ENCODE peak calls at places on chromosomes 16 and 17, in six cellular contexts. One of them, this sample, is unnamed. For H3K4me1, the result is how much of the 10 kb centered on the place peaks cover.

GRCh38 chr17:17809527-17810373 is 27.0 kb downstream of the SREBF1 start:
- DNase-seq in tibial nerve: peak
- DNase-seq in thoracic aorta: no peak
- DNase-seq in breast epithelium: no peak
- DNase-seq in PC-9: no peak
- DNase-seq in esophagus squamous epithelium: no peak
- DNase-seq in this sample: no peak

GRCh38 chr16:60811051-60811608 is 1225.1 kb downstream of the CDH8 start:
- DNase-seq in PC-9: no peak
- DNase-seq in breast epithelium: no peak
- DNase-seq in thoracic aorta: no peak
- DNase-seq in tibial nerve: no peak
- DNase-seq in esophagus squamous epithelium: no peak
- DNase-seq in this sample: no peak

GRCh38 chr17:28693866-28694265 is 17.8 kb downstream of the PROCA1 start:
- DNase-seq in breast epithelium: no peak
- DNase-seq in thoracic aorta: no peak
- DNase-seq in PC-9: no peak
- DNase-seq in esophagus squamous epithelium: no peak
- DNase-seq in tibial nerve: no peak
- DNase-seq in this sample: no peak

GRCh38 chr17:3603119-3603869 is 5.9 kb downstream of the TRPV1 start:
- DNase-seq in thoracic aorta: no peak
- DNase-seq in esophagus squamous epithelium: no peak
- DNase-seq in tibial nerve: no peak
- DNase-seq in breast epithelium: no peak
- DNase-seq in PC-9: peak
- DNase-seq in this sample: no peak

GRCh38 chr17:20179031-20179430 is 169.9 kb downstream of the SPECC1 start:
- DNase-seq in PC-9: no peak
- DNase-seq in tibial nerve: no peak
- DNase-seq in esophagus squamous epithelium: no peak
- DNase-seq in breast epithelium: no peak
- DNase-seq in thoracic aorta: no peak
- DNase-seq in this sample: no peak

GRCh38 chr17:59826741-59827453 is 65.8 kb downstream of the TUBD1 start:
- DNase-seq in thoracic aorta: no peak
- DNase-seq in PC-9: no peak
- DNase-seq in tibial nerve: no peak
- DNase-seq in breast epithelium: no peak
- DNase-seq in esophagus squamous epithelium: no peak
- DNase-seq in this sample: no peak

GRCh38 chr16:30096862-30097563 is 1.0 kb upstream of the YPEL3 start:
- DNase-seq in thoracic aorta: no peak
- DNase-seq in breast epithelium: no peak
- DNase-seq in esophagus squamous epithelium: no peak
- DNase-seq in PC-9: no peak
- DNase-seq in tibial nerve: no peak
- DNase-seq in this sample: no peak

GRCh38 chr16:8768701-8769100 is 28.7 kb downstream of the TMEM186 start:
- DNase-seq in esophagus squamous epithelium: no peak
- DNase-seq in breast epithelium: no peak
- DNase-seq in thoracic aorta: no peak
- DNase-seq in tibial nerve: no peak
- DNase-seq in PC-9: no peak
- DNase-seq in this sample: no peak

GRCh38 chr17:60748232-60748631 is 70.6 kb downstream of the BCAS3 start:
- DNase-seq in thoracic aorta: no peak
- DNase-seq in PC-9: no peak
- DNase-seq in breast epithelium: no peak
- DNase-seq in tibial nerve: no peak
- DNase-seq in esophagus squamous epithelium: no peak
- DNase-seq in this sample: no peak

GRCh38 chr16:3490911-3491629 is 4.2 kb downstream of the C16orf90 start:
- DNase-seq in tibial nerve: no peak
- DNase-seq in breast epithelium: no peak
- DNase-seq in thoracic aorta: no peak
- DNase-seq in esophagus squamous epithelium: no peak
- DNase-seq in PC-9: no peak
- DNase-seq in this sample: no peak

GRCh38 chr17:50431219-50431618 is 5.2 kb downstream of the ACSF2 start:
- DNase-seq in breast epithelium: no peak
- DNase-seq in thoracic aorta: no peak
- DNase-seq in tibial nerve: no peak
- DNase-seq in PC-9: peak
- DNase-seq in esophagus squamous epithelium: no peak
- DNase-seq in this sample: no peak

GRCh38 chr17:74454197-74455024 is 12.0 kb upstream of the CD300A start:
- DNase-seq in breast epithelium: no peak
- DNase-seq in tibial nerve: no peak
- DNase-seq in PC-9: peak
- DNase-seq in thoracic aorta: peak
- DNase-seq in esophagus squamous epithelium: no peak
- DNase-seq in this sample: no peak

GRCh38 chr16:53090591-53091507 is 36.1 kb downstream of the CHD9 start:
- DNase-seq in esophagus squamous epithelium: peak
- DNase-seq in breast epithelium: peak
- DNase-seq in thoracic aorta: peak
- DNase-seq in PC-9: no peak
- DNase-seq in tibial nerve: peak
- DNase-seq in this sample: peak

GRCh38 chr17:10614536-10615155 is 42.5 kb downstream of the MYH3 start:
- DNase-seq in PC-9: no peak
- DNase-seq in breast epithelium: no peak
- DNase-seq in tibial nerve: no peak
- DNase-seq in esophagus squamous epithelium: no peak
- DNase-seq in thoracic aorta: no peak
- DNase-seq in this sample: peak

GRCh38 chr16:85415196-85415988 is 197.7 kb upstream of the GSE1 start:
- DNase-seq in breast epithelium: no peak
- DNase-seq in esophagus squamous epithelium: no peak
- DNase-seq in tibial nerve: no peak
- DNase-seq in PC-9: no peak
- DNase-seq in thoracic aorta: no peak
- DNase-seq in this sample: peak

GRCh38 chr16:12802661-12803060 is 1.0 kb downstream of the CPPED1 start:
- DNase-seq in PC-9: peak
- DNase-seq in tibial nerve: no peak
- DNase-seq in breast epithelium: no peak
- DNase-seq in esophagus squamous epithelium: no peak
- DNase-seq in thoracic aorta: no peak
- DNase-seq in this sample: no peak

GRCh38 chr17:78510141-78510935 is 66.9 kb downstream of the DNAH17 start:
- DNase-seq in PC-9: no peak
- DNase-seq in thoracic aorta: no peak
- DNase-seq in tibial nerve: no peak
- DNase-seq in esophagus squamous epithelium: no peak
- DNase-seq in breast epithelium: no peak
- DNase-seq in this sample: no peak

GRCh38 chr17:33981713-33982601 is 273.1 kb upstream of the CCL2 start:
- DNase-seq in esophagus squamous epithelium: no peak
- DNase-seq in breast epithelium: no peak
- DNase-seq in tibial nerve: no peak
- DNase-seq in thoracic aorta: no peak
- DNase-seq in PC-9: no peak
- DNase-seq in this sample: no peak

GRCh38 chr17:3762922-3763776 is 37.8 kb downstream of the ITGAE start:
- DNase-seq in esophagus squamous epithelium: no peak
- DNase-seq in breast epithelium: no peak
- DNase-seq in thoracic aorta: no peak
- DNase-seq in PC-9: no peak
- DNase-seq in tibial nerve: no peak
- DNase-seq in this sample: no peak

GRCh38 chr16:47886631-47887415 is 269.0 kb downstream of the ABCC12 start:
- DNase-seq in PC-9: no peak
- DNase-seq in esophagus squamous epithelium: no peak
- DNase-seq in breast epithelium: no peak
- DNase-seq in thoracic aorta: no peak
- DNase-seq in tibial nerve: no peak
- DNase-seq in this sample: no peak

GRCh38 chr17:9976283-9977009 is 71.4 kb upstream of the RCVRN start:
- DNase-seq in esophagus squamous epithelium: no peak
- DNase-seq in PC-9: no peak
- DNase-seq in tibial nerve: no peak
- DNase-seq in breast epithelium: no peak
- DNase-seq in thoracic aorta: no peak
- DNase-seq in this sample: no peak

GRCh38 chr16:48206594-48207242 is 37.4 kb upstream of the LONP2 start:
- DNase-seq in thoracic aorta: no peak
- DNase-seq in tibial nerve: no peak
- DNase-seq in breast epithelium: no peak
- DNase-seq in PC-9: no peak
- DNase-seq in esophagus squamous epithelium: no peak
- DNase-seq in this sample: no peak

GRCh38 chr17:33986088-33986487 is 269.0 kb upstream of the CCL2 start:
- DNase-seq in thoracic aorta: no peak
- DNase-seq in esophagus squamous epithelium: no peak
- DNase-seq in tibial nerve: no peak
- DNase-seq in PC-9: no peak
- DNase-seq in breast epithelium: no peak
- DNase-seq in this sample: no peak

GRCh38 chr16:3971261-3971660 is 90.7 kb upstream of the CREBBP start:
- DNase-seq in PC-9: peak
- DNase-seq in esophagus squamous epithelium: no peak
- DNase-seq in breast epithelium: no peak
- DNase-seq in tibial nerve: no peak
- DNase-seq in thoracic aorta: no peak
- DNase-seq in this sample: no peak

GRCh38 chr17:9205520-9206159 is 184.3 kb downstream of the NTN1 start:
- DNase-seq in breast epithelium: no peak
- DNase-seq in tibial nerve: no peak
- DNase-seq in esophagus squamous epithelium: no peak
- DNase-seq in thoracic aorta: no peak
- DNase-seq in PC-9: no peak
- DNase-seq in this sample: no peak

DNA sequence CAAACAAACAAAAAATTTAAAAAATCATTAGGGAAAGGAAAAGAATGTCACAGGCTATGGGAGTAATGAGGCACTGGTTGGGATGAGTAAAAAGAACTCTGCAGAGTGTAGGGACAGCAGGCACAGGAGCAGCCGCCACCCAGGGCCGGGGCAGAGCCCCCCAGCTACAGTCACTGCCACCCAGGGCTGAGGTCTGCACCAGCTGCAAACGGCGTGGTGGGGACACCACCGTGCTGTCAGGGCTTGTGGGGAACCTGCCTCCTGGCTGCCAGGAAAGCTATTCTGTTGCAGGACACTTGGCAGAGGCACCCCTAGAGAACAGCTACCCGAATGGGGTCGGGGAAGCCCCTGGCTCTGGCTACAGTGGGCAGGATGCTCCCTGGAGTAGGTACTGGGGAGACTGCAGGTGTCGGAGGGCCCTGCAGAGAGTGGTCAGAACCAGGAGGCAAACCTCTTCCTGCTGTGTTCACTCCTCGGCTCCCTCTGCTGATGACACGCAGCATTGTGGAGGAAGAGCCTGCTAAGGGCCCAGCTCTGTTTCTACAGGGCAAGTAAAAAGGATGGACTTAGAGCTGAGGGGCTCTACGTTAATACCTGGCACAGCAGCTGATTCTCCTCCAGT is 32.3 kb upstream of the CAPN15 start:
- DNase-seq in tibial nerve: no peak
- DNase-seq in esophagus squamous epithelium: no peak
- DNase-seq in breast epithelium: no peak
- DNase-seq in PC-9: no peak
- DNase-seq in thoracic aorta: no peak
- DNase-seq in this sample: no peak
- TF ChIP-seq CTCF in tibial nerve: peak
- TF ChIP-seq CTCF in esophagus squamous epithelium: no peak
- TF ChIP-seq CTCF in breast epithelium: no peak
- TF ChIP-seq CTCF in PC-9: peak
- TF ChIP-seq CTCF in thoracic aorta: no peak
- TF ChIP-seq CTCF in this sample: peak

DNA sequence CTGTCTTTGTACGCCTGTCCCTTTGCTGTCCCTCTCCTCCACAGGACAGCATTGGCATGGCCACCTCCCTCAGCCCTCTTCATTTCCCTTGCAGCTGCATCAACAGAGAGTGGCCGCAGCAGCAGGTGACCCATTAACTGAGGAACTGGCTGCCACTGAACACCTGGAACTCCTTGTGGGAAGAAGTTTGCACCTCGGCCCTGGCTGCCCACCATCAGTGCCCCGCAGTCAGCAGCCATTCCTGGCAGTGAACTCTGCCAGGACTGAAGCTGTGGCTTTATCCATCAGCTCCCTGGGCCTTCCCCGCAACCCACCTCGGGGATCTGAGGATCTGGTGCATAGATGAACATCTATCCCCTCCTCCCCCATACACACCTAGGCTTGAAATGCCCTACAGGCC is 13.1 kb upstream of the RNF135 start:
- DNase-seq in tibial nerve: no peak
- DNase-seq in breast epithelium: no peak
- DNase-seq in PC-9: no peak
- DNase-seq in thoracic aorta: no peak
- DNase-seq in esophagus squamous epithelium: no peak
- DNase-seq in this sample: no peak
- H3K27ac ChIP-seq in tibial nerve: no peak
- H3K27ac ChIP-seq in breast epithelium: no peak
- H3K27ac ChIP-seq in PC-9: no peak
- H3K27ac ChIP-seq in thoracic aorta: no peak
- H3K27ac ChIP-seq in esophagus squamous epithelium: peak
- H3K27ac ChIP-seq in this sample: no peak

GRCh38 chr16:19518423-19518822 is 3.5 kb downstream of the GDE1 start:
- DNase-seq in breast epithelium: no peak
- DNase-seq in esophagus squamous epithelium: no peak
- DNase-seq in PC-9: no peak
- DNase-seq in thoracic aorta: no peak
- DNase-seq in tibial nerve: no peak
- DNase-seq in this sample: no peak
- H3K4me1 ChIP-seq in breast epithelium: under half
- H3K4me1 ChIP-seq in esophagus squamous epithelium: under half
- H3K4me1 ChIP-seq in PC-9: half or more
- H3K4me1 ChIP-seq in thoracic aorta: under half
- H3K4me1 ChIP-seq in tibial nerve: under half
- H3K4me1 ChIP-seq in this sample: under half

GRCh38 chr17:2337152-2337810 is at the start of gene SGSM2:
- DNase-seq in thoracic aorta: no peak
- DNase-seq in esophagus squamous epithelium: no peak
- DNase-seq in breast epithelium: no peak
- DNase-seq in PC-9: no peak
- DNase-seq in tibial nerve: no peak
- DNase-seq in this sample: no peak

GRCh38 chr17:2336215-2337151 is at the start of gene TSR1:
- DNase-seq in PC-9: peak
- DNase-seq in breast epithelium: peak
- DNase-seq in esophagus squamous epithelium: peak
- DNase-seq in thoracic aorta: peak
- DNase-seq in tibial nerve: peak
- DNase-seq in this sample: peak

GRCh38 chr17:2335726-2336214 is 487 bp downstream of the TSR1 start:
- DNase-seq in thoracic aorta: no peak
- DNase-seq in tibial nerve: no peak
- DNase-seq in breast epithelium: no peak
- DNase-seq in esophagus squamous epithelium: no peak
- DNase-seq in PC-9: peak
- DNase-seq in this sample: peak

DNA sequence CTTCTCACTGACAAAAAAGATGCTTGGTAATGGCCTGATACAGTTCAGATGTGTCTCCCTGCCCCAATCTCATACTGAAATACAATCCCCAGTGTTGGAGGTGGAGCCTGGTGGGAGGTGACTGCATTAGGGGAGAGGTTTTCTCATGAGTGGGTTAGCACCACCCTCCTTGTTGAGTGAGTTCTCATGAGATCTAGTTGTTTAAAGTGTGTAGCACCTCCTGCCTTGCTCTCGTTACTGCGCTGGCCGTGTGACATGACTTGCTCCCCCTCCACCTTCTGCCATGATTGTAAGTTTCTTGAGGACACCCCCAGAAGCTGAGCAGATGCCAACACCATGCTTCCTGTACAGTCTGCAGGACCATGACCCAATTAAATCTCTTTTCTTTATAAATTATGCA is 5.0 kb downstream of the TSR1 start:
- DNase-seq in thoracic aorta: no peak
- DNase-seq in breast epithelium: no peak
- DNase-seq in esophagus squamous epithelium: no peak
- DNase-seq in tibial nerve: no peak
- DNase-seq in PC-9: no peak
- DNase-seq in this sample: no peak
- TF ChIP-seq CTCF in thoracic aorta: no peak
- TF ChIP-seq CTCF in breast epithelium: no peak
- TF ChIP-seq CTCF in esophagus squamous epithelium: no peak
- TF ChIP-seq CTCF in tibial nerve: no peak
- TF ChIP-seq CTCF in PC-9: no peak
- TF ChIP-seq CTCF in this sample: no peak